ENCODE peak calls at places on chromosomes 3 and 15, in seven cellular contexts. One of them, this sample, is unnamed.
A peak's percentile ranks its signal among the peaks of the same experiment; 100 is the strongest.

GRCh38 chr3:160486459-160486869 is 36.9 kb upstream of the TRIM59 start:
- DNase-seq in DMS 273 treated with DMSO at 0.1 percent for 48 hours: no peak
- DNase-seq in head of caudate nucleus: no peak
- DNase-seq in psoas muscle: no peak
- DNase-seq in stimulated activated CD4-positive, alpha-beta T cell treated with anti-CD3 and anti-CD28 coated beads, Interleukin-2, amount 100 ng/mL, for 48 hours: no peak
- DNase-seq in pancreas: no peak
- DNase-seq in breast epithelium: no peak
- DNase-seq in this sample: peak; percentile 56

GRCh38 chr3:142595581-142595950 is 627 bp upstream of the PLS1 start:
- DNase-seq in DMS 273 treated with DMSO at 0.1 percent for 48 hours: no peak
- DNase-seq in head of caudate nucleus: no peak
- DNase-seq in psoas muscle: no peak
- DNase-seq in stimulated activated CD4-positive, alpha-beta T cell treated with anti-CD3 and anti-CD28 coated beads, Interleukin-2, amount 100 ng/mL, for 48 hours: no peak
- DNase-seq in pancreas: no peak
- DNase-seq in breast epithelium: no peak
- DNase-seq in this sample: no peak

GRCh38 chr3:154040283-154040682 is 80.9 kb upstream of the ARHGEF26 start:
- DNase-seq in DMS 273 treated with DMSO at 0.1 percent for 48 hours: no peak
- DNase-seq in head of caudate nucleus: no peak
- DNase-seq in psoas muscle: no peak
- DNase-seq in stimulated activated CD4-positive, alpha-beta T cell treated with anti-CD3 and anti-CD28 coated beads, Interleukin-2, amount 100 ng/mL, for 48 hours: no peak
- DNase-seq in pancreas: no peak
- DNase-seq in breast epithelium: no peak
- DNase-seq in this sample: peak; percentile 1

GRCh38 chr3:177345049-177345972 is 148.0 kb upstream of the TBL1XR1 start:
- DNase-seq in DMS 273 treated with DMSO at 0.1 percent for 48 hours: peak; percentile 84
- DNase-seq in head of caudate nucleus: peak; percentile 78
- DNase-seq in psoas muscle: peak; percentile 86
- DNase-seq in stimulated activated CD4-positive, alpha-beta T cell treated with anti-CD3 and anti-CD28 coated beads, Interleukin-2, amount 100 ng/mL, for 48 hours: peak; percentile 41
- DNase-seq in pancreas: peak; percentile 88
- DNase-seq in breast epithelium: peak; percentile 86
- DNase-seq in this sample: no peak

GRCh38 chr3:72448858-72449257 is 399.4 kb downstream of the SHQ1 start:
- DNase-seq in DMS 273 treated with DMSO at 0.1 percent for 48 hours: no peak
- DNase-seq in head of caudate nucleus: no peak
- DNase-seq in psoas muscle: no peak
- DNase-seq in stimulated activated CD4-positive, alpha-beta T cell treated with anti-CD3 and anti-CD28 coated beads, Interleukin-2, amount 100 ng/mL, for 48 hours: no peak
- DNase-seq in pancreas: no peak
- DNase-seq in breast epithelium: no peak
- DNase-seq in this sample: no peak

GRCh38 chr15:97968380-97968779 is 7.9 kb downstream of the ARRDC4 start:
- DNase-seq in DMS 273 treated with DMSO at 0.1 percent for 48 hours: no peak
- DNase-seq in head of caudate nucleus: no peak
- DNase-seq in psoas muscle: no peak
- DNase-seq in stimulated activated CD4-positive, alpha-beta T cell treated with anti-CD3 and anti-CD28 coated beads, Interleukin-2, amount 100 ng/mL, for 48 hours: no peak
- DNase-seq in pancreas: no peak
- DNase-seq in breast epithelium: no peak
- DNase-seq in this sample: no peak

GRCh38 chr3:176914764-176915163 is 282.5 kb downstream of the TBL1XR1 start:
- DNase-seq in DMS 273 treated with DMSO at 0.1 percent for 48 hours: no peak
- DNase-seq in head of caudate nucleus: no peak
- DNase-seq in psoas muscle: no peak
- DNase-seq in stimulated activated CD4-positive, alpha-beta T cell treated with anti-CD3 and anti-CD28 coated beads, Interleukin-2, amount 100 ng/mL, for 48 hours: no peak
- DNase-seq in pancreas: no peak
- DNase-seq in breast epithelium: no peak
- DNase-seq in this sample: no peak

GRCh38 chr3:29456901-29457300 is 176.0 kb downstream of the RBMS3 start:
- DNase-seq in DMS 273 treated with DMSO at 0.1 percent for 48 hours: no peak
- DNase-seq in head of caudate nucleus: no peak
- DNase-seq in psoas muscle: no peak
- DNase-seq in stimulated activated CD4-positive, alpha-beta T cell treated with anti-CD3 and anti-CD28 coated beads, Interleukin-2, amount 100 ng/mL, for 48 hours: no peak
- DNase-seq in pancreas: no peak
- DNase-seq in breast epithelium: no peak
- DNase-seq in this sample: no peak

GRCh38 chr3:170741756-170742530 is 128.1 kb downstream of the RPL22L1 start:
- DNase-seq in DMS 273 treated with DMSO at 0.1 percent for 48 hours: no peak
- DNase-seq in head of caudate nucleus: no peak
- DNase-seq in psoas muscle: no peak
- DNase-seq in stimulated activated CD4-positive, alpha-beta T cell treated with anti-CD3 and anti-CD28 coated beads, Interleukin-2, amount 100 ng/mL, for 48 hours: no peak
- DNase-seq in pancreas: no peak
- DNase-seq in breast epithelium: no peak
- DNase-seq in this sample: no peak

GRCh38 chr3:8742921-8743605 is 9.5 kb downstream of the CAV3 start:
- DNase-seq in DMS 273 treated with DMSO at 0.1 percent for 48 hours: no peak
- DNase-seq in head of caudate nucleus: no peak
- DNase-seq in psoas muscle: no peak
- DNase-seq in stimulated activated CD4-positive, alpha-beta T cell treated with anti-CD3 and anti-CD28 coated beads, Interleukin-2, amount 100 ng/mL, for 48 hours: no peak
- DNase-seq in pancreas: no peak
- DNase-seq in breast epithelium: no peak
- DNase-seq in this sample: no peak

GRCh38 chr3:51434746-51435323 is 43.8 kb downstream of the RBM15B start:
- DNase-seq in DMS 273 treated with DMSO at 0.1 percent for 48 hours: no peak
- DNase-seq in head of caudate nucleus: peak; percentile 28
- DNase-seq in psoas muscle: no peak
- DNase-seq in stimulated activated CD4-positive, alpha-beta T cell treated with anti-CD3 and anti-CD28 coated beads, Interleukin-2, amount 100 ng/mL, for 48 hours: peak; percentile 8
- DNase-seq in pancreas: no peak
- DNase-seq in breast epithelium: no peak
- DNase-seq in this sample: peak; percentile 11

GRCh38 chr3:70737656-70738309 is 425.3 kb upstream of the MDFIC2 start:
- DNase-seq in DMS 273 treated with DMSO at 0.1 percent for 48 hours: no peak
- DNase-seq in head of caudate nucleus: no peak
- DNase-seq in psoas muscle: no peak
- DNase-seq in stimulated activated CD4-positive, alpha-beta T cell treated with anti-CD3 and anti-CD28 coated beads, Interleukin-2, amount 100 ng/mL, for 48 hours: no peak
- DNase-seq in pancreas: no peak
- DNase-seq in breast epithelium: no peak
- DNase-seq in this sample: no peak

GRCh38 chr15:101358895-101359294 is 63.8 kb upstream of the SNRPA1 start:
- DNase-seq in DMS 273 treated with DMSO at 0.1 percent for 48 hours: no peak
- DNase-seq in head of caudate nucleus: no peak
- DNase-seq in psoas muscle: no peak
- DNase-seq in stimulated activated CD4-positive, alpha-beta T cell treated with anti-CD3 and anti-CD28 coated beads, Interleukin-2, amount 100 ng/mL, for 48 hours: no peak
- DNase-seq in pancreas: no peak
- DNase-seq in breast epithelium: no peak
- DNase-seq in this sample: peak; percentile 1

GRCh38 chr15:53837263-53837662 is 77.8 kb upstream of the WDR72 start:
- DNase-seq in DMS 273 treated with DMSO at 0.1 percent for 48 hours: no peak
- DNase-seq in head of caudate nucleus: no peak
- DNase-seq in psoas muscle: no peak
- DNase-seq in stimulated activated CD4-positive, alpha-beta T cell treated with anti-CD3 and anti-CD28 coated beads, Interleukin-2, amount 100 ng/mL, for 48 hours: no peak
- DNase-seq in pancreas: peak; percentile 72
- DNase-seq in breast epithelium: peak; percentile 54
- DNase-seq in this sample: no peak

GRCh38 chr15:58387130-58387529 is 44.7 kb upstream of the LIPC start:
- DNase-seq in DMS 273 treated with DMSO at 0.1 percent for 48 hours: no peak
- DNase-seq in head of caudate nucleus: no peak
- DNase-seq in psoas muscle: no peak
- DNase-seq in stimulated activated CD4-positive, alpha-beta T cell treated with anti-CD3 and anti-CD28 coated beads, Interleukin-2, amount 100 ng/mL, for 48 hours: no peak
- DNase-seq in pancreas: no peak
- DNase-seq in breast epithelium: no peak
- DNase-seq in this sample: no peak

GRCh38 chr3:164940737-164941136 is 137.6 kb downstream of the SI start:
- DNase-seq in DMS 273 treated with DMSO at 0.1 percent for 48 hours: no peak
- DNase-seq in head of caudate nucleus: no peak
- DNase-seq in psoas muscle: no peak
- DNase-seq in stimulated activated CD4-positive, alpha-beta T cell treated with anti-CD3 and anti-CD28 coated beads, Interleukin-2, amount 100 ng/mL, for 48 hours: no peak
- DNase-seq in pancreas: no peak
- DNase-seq in breast epithelium: no peak
- DNase-seq in this sample: no peak

GRCh38 chr3:38247366-38248035 is 18.1 kb upstream of the SLC22A13 start:
- DNase-seq in DMS 273 treated with DMSO at 0.1 percent for 48 hours: peak; percentile 39
- DNase-seq in head of caudate nucleus: no peak
- DNase-seq in psoas muscle: no peak
- DNase-seq in stimulated activated CD4-positive, alpha-beta T cell treated with anti-CD3 and anti-CD28 coated beads, Interleukin-2, amount 100 ng/mL, for 48 hours: no peak
- DNase-seq in pancreas: no peak
- DNase-seq in breast epithelium: no peak
- DNase-seq in this sample: no peak

GRCh38 chr3:105349988-105350387 is 16.7 kb upstream of the ALCAM start:
- DNase-seq in DMS 273 treated with DMSO at 0.1 percent for 48 hours: no peak
- DNase-seq in head of caudate nucleus: no peak
- DNase-seq in psoas muscle: no peak
- DNase-seq in stimulated activated CD4-positive, alpha-beta T cell treated with anti-CD3 and anti-CD28 coated beads, Interleukin-2, amount 100 ng/mL, for 48 hours: no peak
- DNase-seq in pancreas: no peak
- DNase-seq in breast epithelium: no peak
- DNase-seq in this sample: no peak

GRCh38 chr15:51846463-51847230 is 17.2 kb downstream of the TMOD3 start:
- DNase-seq in DMS 273 treated with DMSO at 0.1 percent for 48 hours: no peak
- DNase-seq in head of caudate nucleus: no peak
- DNase-seq in psoas muscle: no peak
- DNase-seq in stimulated activated CD4-positive, alpha-beta T cell treated with anti-CD3 and anti-CD28 coated beads, Interleukin-2, amount 100 ng/mL, for 48 hours: no peak
- DNase-seq in pancreas: no peak
- DNase-seq in breast epithelium: no peak
- DNase-seq in this sample: no peak

GRCh38 chr3:194805546-194805945 is 119.9 kb downstream of the FAM43A start:
- DNase-seq in DMS 273 treated with DMSO at 0.1 percent for 48 hours: no peak
- DNase-seq in head of caudate nucleus: no peak
- DNase-seq in psoas muscle: no peak
- DNase-seq in stimulated activated CD4-positive, alpha-beta T cell treated with anti-CD3 and anti-CD28 coated beads, Interleukin-2, amount 100 ng/mL, for 48 hours: no peak
- DNase-seq in pancreas: no peak
- DNase-seq in breast epithelium: no peak
- DNase-seq in this sample: no peak

GRCh38 chr15:92043283-92043682 is 189.8 kb downstream of the SLCO3A1 start:
- DNase-seq in DMS 273 treated with DMSO at 0.1 percent for 48 hours: no peak
- DNase-seq in head of caudate nucleus: no peak
- DNase-seq in psoas muscle: no peak
- DNase-seq in stimulated activated CD4-positive, alpha-beta T cell treated with anti-CD3 and anti-CD28 coated beads, Interleukin-2, amount 100 ng/mL, for 48 hours: no peak
- DNase-seq in pancreas: no peak
- DNase-seq in breast epithelium: no peak
- DNase-seq in this sample: no peak